ENCODE peak calls at places on chromosomes 6 and 20, in four cellular contexts. M is K562, R is HepG2, U is GM12878. D is an unnamed sample.

GRCh38 chr20:35353646-35354045 is 58.1 kb downstream of the UQCC1 start:
- DNase-seq in U (no peak), M (no peak), R (no peak), D (no peak)

GRCh38 chr6:100464910-100465700 is at the start of gene SIM1:
- DNase-seq in U (no peak), R (no peak), M (no peak), D (peak; percentile 83)

GRCh38 chr6:37272834-37273566 is 15.1 kb upstream of the TMEM217 start:
- DNase-seq in R (no peak), U (no peak), M (no peak), D (no peak)

GRCh38 chr20:62328684-62329388 is 26.0 kb downstream of the ADRM1 start:
- DNase-seq in R (no peak), M (no peak), U (no peak), D (no peak)

GRCh38 chr6:112232845-112233256 is 21.5 kb downstream of the LAMA4 start:
- DNase-seq in U (no peak), M (no peak), R (no peak), D (peak; percentile 55)

GRCh38 chr20:433300-433975 is 25.3 kb downstream of the RBCK1 start:
- DNase-seq in M (no peak), U (peak; percentile 86), R (no peak), D (no peak)

GRCh38 chr6:113018351-113019151 is 671.4 kb downstream of the RFPL4B start:
- DNase-seq in M (no peak), U (no peak), R (no peak), D (no peak)

GRCh38 chr6:12324096-12324495 is 33.9 kb downstream of the EDN1 start:
- DNase-seq in U (no peak), M (no peak), R (peak; percentile 99), D (no peak)

GRCh38 chr6:26235240-26235730 is 129.7 kb upstream of the BTN3A2 start:
- DNase-seq in R (no peak), M (no peak), U (no peak), D (no peak)

GRCh38 chr20:36097331-36097730 is 57.2 kb upstream of the EPB41L1 start:
- DNase-seq in U (no peak), M (no peak), R (no peak), D (no peak)

GRCh38 chr20:17859616-17860232 is 108.9 kb downstream of the SNX5 start:
- DNase-seq in U (no peak), M (no peak), R (no peak), D (no peak)

GRCh38 chr20:341682-342081 is 5.2 kb upstream of the NRSN2 start:
- DNase-seq in R (peak; percentile 74), U (no peak), M (no peak), D (no peak)

GRCh38 chr20:4067600-4068261 is 52.4 kb upstream of the RNF24 start:
- DNase-seq in R (no peak), U (no peak), M (no peak), D (no peak)
- TF ChIP-seq TARDBP in R (no peak), U (no peak), M (no peak), D (no peak)

DNA sequence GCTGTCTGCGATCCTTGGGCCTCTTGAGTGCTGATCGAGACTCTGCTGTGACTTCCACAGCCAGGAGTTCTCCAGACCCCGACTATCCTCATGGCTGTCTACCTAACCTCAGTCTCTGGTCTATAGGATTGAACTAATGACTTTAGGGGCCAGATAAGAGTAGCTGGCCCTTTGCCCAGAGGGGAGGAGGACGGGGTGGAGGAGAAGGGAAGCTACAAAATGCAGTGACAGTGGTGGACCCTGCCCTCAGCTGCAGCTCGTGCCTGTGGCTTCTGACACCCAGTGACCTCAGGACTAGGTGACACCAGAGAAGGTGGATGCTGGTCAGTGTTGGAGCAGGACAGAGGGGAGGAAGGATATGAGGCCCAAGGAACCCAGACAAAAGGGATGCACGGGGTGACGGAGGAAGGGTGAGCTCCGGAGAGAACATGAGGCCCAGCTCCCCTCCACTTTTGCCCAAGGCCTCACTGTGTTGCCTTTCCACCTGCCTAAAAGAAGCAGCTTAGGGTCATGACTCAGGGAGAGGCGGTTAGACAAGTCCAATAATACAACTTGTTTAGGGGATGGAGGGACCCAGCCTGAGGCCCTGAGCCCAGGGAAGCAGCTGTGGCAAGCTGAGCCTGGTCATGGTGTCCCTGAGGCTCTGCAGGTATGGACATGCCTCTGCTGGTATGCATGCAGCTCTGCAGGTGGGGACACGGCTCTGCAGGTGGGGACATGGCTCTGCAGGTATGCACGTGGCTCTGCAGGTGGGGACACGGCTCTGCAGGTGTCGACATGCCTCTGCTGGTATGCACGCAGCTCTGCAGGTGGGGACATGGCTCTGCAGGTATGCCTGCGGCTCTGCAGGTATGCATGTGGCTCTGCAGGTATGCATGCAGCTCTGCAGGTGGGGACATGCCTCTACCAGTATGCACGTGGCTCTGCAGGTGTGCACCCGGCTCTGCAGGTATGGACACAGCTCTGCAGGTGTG is 67.7 kb downstream of the SYNJ2 start:
- DNase-seq in R (peak; percentile 91), U (no peak), M (peak; percentile 52), D (no peak)
- TF ChIP-seq TARDBP in R (peak; percentile 77), U (no peak), M (no peak), D (no peak)

GRCh38 chr6:6784514-6785162 is 196.1 kb downstream of the LY86 start:
- DNase-seq in M (no peak), U (no peak), R (no peak), D (no peak)
- TF ChIP-seq TARDBP in M (no peak), U (no peak), R (no peak), D (no peak)

GRCh38 chr20:9136114-9136513 is 67.2 kb downstream of the PLCB4 start:
- DNase-seq in U (no peak), M (peak; percentile 22), R (no peak), D (no peak)
- TF ChIP-seq TARDBP in U (no peak), M (no peak), R (no peak), D (no peak)

DNA sequence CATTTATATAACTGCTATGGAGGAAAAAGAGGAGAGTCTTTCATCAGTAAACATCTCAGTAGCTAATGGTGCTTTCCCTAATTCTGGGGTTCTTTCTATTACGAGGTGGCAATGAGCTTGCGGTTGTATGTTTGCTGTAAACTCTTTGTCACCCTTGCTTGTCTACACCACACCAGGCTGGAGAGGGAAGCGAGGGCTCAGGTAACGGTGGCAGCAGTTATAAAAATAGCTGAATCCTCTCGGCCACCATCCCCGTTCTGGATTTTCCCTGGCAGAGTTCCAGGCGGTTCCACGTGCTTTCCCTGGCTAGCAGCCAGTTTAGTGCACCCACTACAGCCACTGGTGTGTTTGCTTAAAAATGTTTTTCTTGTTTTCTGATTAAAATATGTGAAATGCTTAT is 39.0 kb downstream of the MAS1 start:
- DNase-seq in U (peak; percentile 73), R (no peak), M (no peak), D (no peak)
- TF ChIP-seq TARDBP in U (no peak), R (no peak), M (no peak), D (no peak)

DNA sequence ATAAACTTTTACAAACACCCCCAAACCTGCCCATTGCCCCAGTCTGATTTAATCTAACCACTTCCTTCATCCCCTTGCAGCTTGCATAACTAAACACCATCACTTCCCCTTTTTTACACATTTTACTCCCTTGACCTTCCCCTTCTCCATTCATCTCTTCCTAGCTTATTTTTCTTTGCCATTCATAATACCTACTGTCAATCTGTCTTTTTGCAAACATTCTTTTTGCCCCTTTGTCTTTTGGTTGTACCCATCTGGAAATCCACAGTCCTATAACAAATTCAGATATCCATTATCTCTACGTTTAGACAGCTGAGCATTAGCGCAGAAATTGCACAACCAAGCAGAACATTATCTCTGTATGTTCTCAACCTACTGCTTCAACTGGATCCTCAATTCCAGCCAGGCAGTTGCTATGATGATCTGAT is 51.2 kb downstream of the C6orf52 start:
- DNase-seq in R (no peak), M (no peak), U (no peak), D (no peak)
- TF ChIP-seq TARDBP in R (no peak), M (no peak), U (no peak), D (no peak)

D was measured in HEK293T.